ENCODE peak calls at places on chromosome 15, in eight cellular contexts. R is astrocyte of the cerebellum; H is mesothelial cell of epicardium; B is stimulated activated CD4-positive, alpha-beta T cell treated with anti-CD3 and anti-CD28 coated beads, Interleukin-2, amount 100 ng/mL, for 48 hours; F is GM03348; E is DMS53; N is progenitor cell of endocrine pancreas; M is left cardiac atrium. W is an unnamed sample.

GRCh38 chr15:59178151-59178705 is 28.4 kb upstream of the LDHAL6B start:
- DNase-seq in R (no peak), E (peak), N (no peak), F (no peak), M (no peak), H (no peak), B (no peak), W (no peak)

GRCh38 chr15:35088329-35088728 is 3.2 kb upstream of the NANOGP8 start:
- DNase-seq in M (no peak), H (no peak), F (no peak), R (no peak), E (no peak), N (no peak), B (no peak), W (no peak)

GRCh38 chr15:48062476-48062875 is 58.3 kb upstream of the SLC24A5 start:
- DNase-seq in H (no peak), F (no peak), E (peak), M (no peak), B (no peak), N (no peak), R (peak), W (no peak)

GRCh38 chr15:29747837-29748417 is 74.3 kb downstream of the TJP1 start:
- DNase-seq in F (peak), B (no peak), M (no peak), E (peak), R (no peak), N (no peak), H (no peak), W (no peak)

GRCh38 chr15:68311859-68312557 is 34.5 kb downstream of the FEM1B start:
- DNase-seq in E (no peak), B (no peak), F (no peak), N (no peak), H (no peak), M (no peak), R (no peak), W (peak)

GRCh38 chr15:60444289-60444912 is 34.5 kb downstream of the ICE2 start:
- DNase-seq in R (no peak), E (peak), B (no peak), F (peak), M (no peak), H (no peak), N (no peak), W (no peak)

GRCh38 chr15:69830425-69830824 is 267.3 kb downstream of the TLE3 start:
- DNase-seq in N (no peak), M (no peak), R (no peak), F (no peak), H (no peak), B (no peak), E (peak), W (no peak)

GRCh38 chr15:43930079-43930478 is 103.3 kb downstream of the WDR76 start:
- DNase-seq in F (peak), E (no peak), B (no peak), M (no peak), R (peak), H (no peak), N (no peak), W (no peak)

GRCh38 chr15:70596354-70597055 is 166.9 kb downstream of the UACA start:
- DNase-seq in E (peak), M (no peak), B (no peak), H (peak), N (no peak), R (peak), F (peak), W (no peak)

GRCh38 chr15:86849563-86849962 is 769.9 kb downstream of the AGBL1 start:
- DNase-seq in R (no peak), F (no peak), H (no peak), B (no peak), E (no peak), M (peak), N (no peak), W (no peak)

GRCh38 chr15:71055461-71055860 is 59.8 kb upstream of the THSD4 start:
- DNase-seq in H (no peak), R (no peak), N (no peak), B (no peak), M (no peak), F (no peak), E (peak), W (no peak)

GRCh38 chr15:66761723-66762595 is 59.9 kb downstream of the SMAD6 start:
- DNase-seq in H (no peak), F (peak), E (no peak), B (no peak), R (no peak), M (no peak), N (no peak), W (no peak)

GRCh38 chr15:52093539-52094502 is 18.8 kb downstream of the BCL2L10 start:
- DNase-seq in H (no peak), N (no peak), M (peak), R (peak), B (no peak), F (peak), E (no peak), W (peak)

GRCh38 chr15:28885630-28886430 is at the start of gene APBA2:
- DNase-seq in B (peak), F (peak), M (no peak), N (peak), R (no peak), H (peak), E (peak), W (no peak)

GRCh38 chr15:50107591-50108408 is 11.2 kb downstream of the ATP8B4 start:
- DNase-seq in N (no peak), R (no peak), B (no peak), F (no peak), E (peak), M (no peak), H (no peak), W (no peak)